ENCODE peak calls at places on chromosomes 11 and 22, in five cellular contexts. C is thoracic aorta; P is NCI-H2029; V is activated gamma-delta T cell treated with Interleukin-2 at 50 U/mL for 16 hours; Z is stimulated activated CD8-positive, alpha-beta memory T cell treated with anti-CD3 and anti-CD28 coated beads, Interleukin-7, amount 100 ng/mL, for 1 hour. L is an unnamed sample.

GRCh38 chr11:14529933-14530332 is 9.7 kb upstream of the PSMA1 start:
- DNase-seq in C (no peak), P (no peak), V (no peak), Z (no peak), L (no peak)

GRCh38 chr11:114197799-114198500 is 98.2 kb upstream of the NNMT start:
- DNase-seq in C (peak; percentile 61), P (peak; percentile 78), V (no peak), Z (no peak), L (peak; percentile 97)

GRCh38 chr11:78833237-78833636 is 258.6 kb upstream of the NARS2 start:
- DNase-seq in C (no peak), P (no peak), V (no peak), Z (no peak), L (no peak)

GRCh38 chr22:37498289-37498909 is 12.2 kb upstream of the MFNG start:
- DNase-seq in C (no peak), P (no peak), V (peak; percentile 68), Z (peak; percentile 47), L (no peak)

GRCh38 chr11:63985812-63986155 is 454 bp upstream of the OTUB1 start:
- DNase-seq in C (no peak), P (no peak), V (peak; percentile 64), Z (no peak), L (no peak)

GRCh38 chr11:46246514-46246913 is 30.9 kb upstream of the CREB3L1 start:
- DNase-seq in C (no peak), P (no peak), V (no peak), Z (no peak), L (no peak)

GRCh38 chr11:60855726-60856633 is at the start of gene PTGDR2:
- DNase-seq in C (no peak), P (no peak), V (no peak), Z (no peak), L (no peak)

GRCh38 chr11:95108671-95109551 is 19.3 kb downstream of the ENDOD1 start:
- DNase-seq in C (no peak), P (no peak), V (no peak), Z (no peak), L (no peak)

GRCh38 chr11:106276859-106277436 is 199.5 kb downstream of the AASDHPPT start:
- DNase-seq in C (no peak), P (no peak), V (no peak), Z (no peak), L (peak; percentile 1)

GRCh38 chr11:31643831-31644230 is 134.3 kb downstream of the ELP4 start:
- DNase-seq in C (no peak), P (no peak), V (no peak), Z (no peak), L (peak; percentile 56)